ENCODE peak calls at places on chromosome 7, in eight cellular contexts. S is cardiac muscle cell, X is brain microvascular endothelial cell, H is fibroblast of pulmonary artery, Q is MM.1S, A is Caco-2, G is fibroblast of mammary gland, I is NB4. E is an unnamed sample.

GRCh38 chr7:37377231-37377630 is 71.4 kb downstream of the ELMO1 start:
- DNase-seq in H (no peak), S (no peak), G (no peak), I (peak; percentile 22), X (no peak), Q (no peak), A (no peak), E (no peak)

GRCh38 chr7:128932862-128933821 is 4.6 kb upstream of the IRF5 start:
- DNase-seq in Q (peak; percentile 97), A (no peak), X (no peak), G (peak; percentile 8), S (no peak), H (no peak), I (no peak), E (no peak)

GRCh38 chr7:117220836-117221235 is 102.0 kb downstream of the WNT2 start:
- DNase-seq in Q (no peak), G (no peak), S (no peak), A (no peak), X (no peak), H (no peak), I (no peak), E (no peak)

GRCh38 chr7:40354736-40355135 is 219.9 kb downstream of the SUGCT start:
- DNase-seq in X (no peak), I (no peak), A (no peak), S (no peak), H (no peak), Q (no peak), G (no peak), E (no peak)

GRCh38 chr7:10122573-10123100 is 851.0 kb upstream of the PHF14 start:
- DNase-seq in Q (no peak), A (no peak), S (peak; percentile 20), X (no peak), G (no peak), I (no peak), H (peak; percentile 13), E (no peak)

GRCh38 chr7:45224832-45225231 is 67.2 kb downstream of the RAMP3 start:
- DNase-seq in I (peak; percentile 44), Q (no peak), X (no peak), H (no peak), S (peak; percentile 68), A (no peak), G (no peak), E (no peak)

GRCh38 chr7:99132922-99133321 is 11.0 kb downstream of the SMURF1 start:
- DNase-seq in G (peak; percentile 71), S (no peak), A (no peak), I (no peak), H (no peak), Q (no peak), X (peak; percentile 61), E (peak; percentile 60)

GRCh38 chr7:6558837-6559236 is 7.6 kb upstream of the GRID2IP start:
- DNase-seq in A (peak; percentile 75), X (peak; percentile 18), H (peak; percentile 47), G (peak; percentile 53), Q (no peak), S (peak; percentile 53), I (peak; percentile 65), E (peak; percentile 38)

GRCh38 chr7:22110227-22110839 is 164.6 kb upstream of the CDCA7L start:
- DNase-seq in Q (peak; percentile 83), A (peak; percentile 75), X (peak; percentile 80), H (peak; percentile 92), G (peak; percentile 83), I (peak; percentile 85), S (peak; percentile 79), E (peak; percentile 94)

GRCh38 chr7:30750574-30751256 is 1.2 kb upstream of the INMT start:
- DNase-seq in I (no peak), A (no peak), Q (no peak), H (peak; percentile 94), S (no peak), G (peak; percentile 95), X (peak; percentile 64), E (peak; percentile 99)

GRCh38 chr7:10083766-10084165 is 889.9 kb upstream of the PHF14 start:
- DNase-seq in S (no peak), H (no peak), I (no peak), X (no peak), A (no peak), Q (no peak), G (no peak), E (no peak)

GRCh38 chr7:70569335-70569819 is 562.6 kb upstream of the GALNT17 start:
- DNase-seq in S (peak; percentile 50), Q (no peak), X (no peak), G (no peak), H (no peak), A (no peak), I (no peak), E (no peak)

GRCh38 chr7:145169908-145170307 is 334.1 kb upstream of the TPK1 start:
- DNase-seq in S (peak; percentile 26), X (no peak), G (no peak), I (peak; percentile 31), Q (peak; percentile 48), H (no peak), A (no peak), E (no peak)

GRCh38 chr7:77426521-77427051 is 10.4 kb upstream of the GSAP start:
- DNase-seq in A (no peak), I (no peak), S (peak; percentile 49), X (no peak), Q (no peak), G (peak; percentile 51), H (peak; percentile 54), E (peak; percentile 48)

GRCh38 chr7:1584700-1585099 is 14.9 kb upstream of the PSMG3 start:
- DNase-seq in X (no peak), A (no peak), H (no peak), G (no peak), S (no peak), Q (no peak), I (no peak), E (no peak)

GRCh38 chr7:17719998-17720397 is 220.3 kb downstream of the SNX13 start:
- DNase-seq in I (no peak), H (no peak), A (no peak), S (no peak), Q (no peak), G (no peak), X (no peak), E (no peak)

GRCh38 chr7:74305987-74306736 is 17.0 kb downstream of the CLIP2 start:
- DNase-seq in Q (no peak), A (no peak), G (no peak), S (no peak), H (no peak), X (no peak), I (no peak), E (no peak)

GRCh38 chr7:33973235-33974015 is 68.1 kb downstream of the BMPER start:
- DNase-seq in G (peak; percentile 23), H (no peak), S (no peak), A (no peak), I (no peak), Q (no peak), X (no peak), E (peak; percentile 38)
- TF ChIP-seq CTCF in G (no peak), H (no peak), S (no peak), A (no peak), I (no peak), Q (no peak), X (no peak), E (no peak)

GRCh38 chr7:150629347-150629746 is 2.8 kb downstream of the GIMAP6 start:
- DNase-seq in H (no peak), Q (no peak), I (no peak), S (peak; percentile 66), X (no peak), G (no peak), A (no peak), E (no peak)
- H3K4me3 ChIP-seq in H (no peak overlapping the region), Q (no peak overlapping the region), I (no peak overlapping the region), S (no peak overlapping the region), X (no peak overlapping the region), G (no peak overlapping the region), A (no peak overlapping the region), E (no peak overlapping the region)

GRCh38 chr7:158143196-158144120 is 444.2 kb downstream of the PTPRN2 start:
- DNase-seq in G (no peak), I (no peak), A (no peak), X (no peak), S (no peak), H (no peak), Q (no peak), E (no peak)
- TF ChIP-seq CTCF in G (no peak), I (no peak), A (no peak), X (no peak), S (no peak), H (no peak), Q (no peak), E (no peak)

GRCh38 chr7:112453505-112454171 is 3.4 kb downstream of the IFRD1 start:
- DNase-seq in I (no peak), X (no peak), H (peak; percentile 78), G (peak; percentile 84), Q (no peak), A (no peak), S (no peak), E (peak; percentile 66)
- H3K4me3 ChIP-seq in I (peak overlapping the region; percentile 81), X (no peak overlapping the region), H (peak overlapping the region; percentile 99), G (no peak overlapping the region), Q (no peak overlapping the region), A (no peak overlapping the region), S (no peak overlapping the region), E (peak overlapping the region; percentile 94)

E was measured in foreskin fibroblast.